ENCODE peak calls at places on chromosomes 4 and X, in seven cellular contexts. C is tibial nerve, O is aorta, I is left lung, N is GM23338, S is lower lobe of right lung, Y is psoas muscle. F is an unnamed sample. For H3K36me3 and H3K4me1, the result is how much of the 10 kb centered on the place peaks cover.

GRCh38 chr4:23476514-23477090 is 413.2 kb downstream of the PPARGC1A start:
- DNase-seq in C (no peak), O (no peak), I (no peak), N (no peak), S (no peak), Y (no peak), F (no peak)

GRCh38 chr4:78079701-78080430 is 22.7 kb downstream of the FRAS1 start:
- DNase-seq in C (no peak), O (no peak), I (no peak), N (no peak), S (no peak), Y (no peak), F (no peak)

GRCh38 chr4:101730291-101731117 is 60.0 kb upstream of the BANK1 start:
- DNase-seq in C (peak), O (peak), I (peak), N (peak), S (peak), Y (peak), F (peak)

GRCh38 chr4:156290811-156291210 is 337.1 kb upstream of the CTSO start:
- DNase-seq in C (no peak), O (no peak), I (no peak), N (no peak), S (no peak), Y (no peak), F (no peak)

GRCh38 chr4:173457893-173458292 is 59.0 kb upstream of the SCRG1 start:
- DNase-seq in C (no peak), O (no peak), I (no peak), N (no peak), S (no peak), Y (no peak), F (no peak)

GRCh38 chr4:177681902-177682301 is 239.7 kb upstream of the AGA start:
- DNase-seq in C (no peak), O (no peak), I (no peak), N (no peak), S (no peak), Y (no peak), F (no peak)

GRCh38 chr4:180563977-180564376 is 1679.2 kb upstream of the TENM3 start:
- DNase-seq in C (no peak), O (no peak), I (no peak), N (no peak), S (no peak), Y (no peak), F (no peak)

GRCh38 chrX:47091149-47091775 is 13.0 kb downstream of the RGN start:
- DNase-seq in C (no peak), O (no peak), I (no peak), N (peak), S (no peak), Y (no peak), F (no peak)

GRCh38 chrX:68443155-68443868 is 10.0 kb upstream of the OPHN1 start:
- DNase-seq in C (no peak), O (no peak), I (no peak), N (no peak), S (peak), Y (no peak), F (no peak)

GRCh38 chr4:150451883-150452282 is 130.1 kb upstream of the MAB21L2 start:
- DNase-seq in C (no peak), O (no peak), I (no peak), N (no peak), S (no peak), Y (no peak), F (no peak)

GRCh38 chr4:89067407-89067806 is 10.4 kb upstream of the FAM13A start:
- DNase-seq in C (no peak), O (no peak), I (no peak), N (no peak), S (no peak), Y (no peak), F (no peak)

GRCh38 chr4:185298728-185299394 is 89.5 kb downstream of the SNX25 start:
- DNase-seq in C (no peak), O (no peak), I (no peak), N (no peak), S (no peak), Y (no peak), F (no peak)

GRCh38 chr4:14234330-14234729 is 606.8 kb upstream of the BOD1L1 start:
- DNase-seq in C (no peak), O (no peak), I (no peak), N (no peak), S (no peak), Y (no peak), F (no peak)

GRCh38 chrX:108033890-108034289 is 11.0 kb upstream of the VSIG1 start:
- DNase-seq in C (no peak), O (no peak), I (no peak), N (no peak), S (no peak), Y (no peak), F (no peak)

GRCh38 chr4:45803994-45804393 is 319.9 kb downstream of the GABRG1 start:
- DNase-seq in C (no peak), O (no peak), I (no peak), N (no peak), S (no peak), Y (no peak), F (no peak)

GRCh38 chr4:85761803-85762202 is 286.9 kb downstream of the ARHGAP24 start:
- DNase-seq in C (peak), O (peak), I (no peak), N (no peak), S (peak), Y (peak), F (no peak)

GRCh38 chrX:134144231-134144630 is 92.8 kb upstream of the CCDC160 start:
- DNase-seq in C (no peak), O (no peak), I (no peak), N (peak), S (no peak), Y (no peak), F (no peak)

GRCh38 chr4:663438-664428 is 10.3 kb downstream of the ATP5ME start:
- DNase-seq in C (no peak), O (peak), I (peak), N (peak), S (peak), Y (peak), F (no peak)

GRCh38 chrX:7108995-7109634 is 38.4 kb upstream of the STS start:
- DNase-seq in C (no peak), O (no peak), I (no peak), N (no peak), S (no peak), Y (no peak), F (no peak)

GRCh38 chrX:153064061-153064460 is 7.8 kb downstream of the PNMA3 start:
- DNase-seq in C (no peak), O (no peak), I (no peak), N (peak), S (no peak), Y (no peak), F (no peak)

GRCh38 chr4:139761461-139761860 is 95.8 kb downstream of the MGST2 start:
- DNase-seq in C (no peak), O (no peak), I (no peak), N (peak), S (no peak), Y (no peak), F (no peak)

GRCh38 chr4:175062183-175062592 is 144.0 kb downstream of the ADAM29 start:
- DNase-seq in C (no peak), O (no peak), I (peak), N (no peak), S (no peak), Y (no peak), F (no peak)

GRCh38 chrX:40281341-40282005 is 183.7 kb upstream of the BCOR start:
- DNase-seq in C (no peak), O (no peak), I (no peak), N (no peak), S (no peak), Y (no peak), F (no peak)

GRCh38 chrX:29466441-29466840 is 748.9 kb upstream of the MAGEB2 start:
- DNase-seq in C (no peak), O (no peak), I (no peak), N (no peak), S (no peak), Y (no peak), F (no peak)

GRCh38 chr4:8038702-8039251 is 99.1 kb upstream of the AFAP1 start:
- DNase-seq in C (no peak), O (no peak), I (no peak), N (no peak), S (no peak), Y (no peak), F (no peak)

GRCh38 chr4:147461161-147461560 is 19.7 kb upstream of the EDNRA start:
- DNase-seq in C (no peak), O (no peak), I (no peak), N (no peak), S (no peak), Y (no peak), F (no peak)

GRCh38 chr4:62053974-62054373 is 853.8 kb downstream of the ADGRL3 start:
- DNase-seq in C (no peak), O (no peak), I (no peak), N (no peak), S (no peak), Y (no peak), F (no peak)

GRCh38 chr4:10664408-10664807 is 20.2 kb downstream of the CLNK start:
- DNase-seq in C (peak), O (peak), I (no peak), N (no peak), S (no peak), Y (no peak), F (peak)

GRCh38 chr4:76430519-76431388 is 4.3 kb upstream of the SHROOM3 start:
- DNase-seq in C (peak), O (no peak), I (no peak), N (peak), S (no peak), Y (no peak), F (no peak)

GRCh38 chr4:53436251-53436650 is 58.8 kb downstream of the FIP1L1 start:
- DNase-seq in C (no peak), O (no peak), I (no peak), N (no peak), S (no peak), Y (no peak), F (no peak)
- H3K36me3 ChIP-seq in C (under half), O (under half), I (under half), N (under half), S (under half), Y (under half), F (under half)

GRCh38 chr4:2289955-2290333 is 28.0 kb upstream of the MXD4 start:
- DNase-seq in C (no peak), O (no peak), I (peak), N (no peak), S (no peak), Y (no peak), F (no peak)
- H3K4me1 ChIP-seq in C (under half), O (under half), I (under half), N (under half), S (under half), Y (under half), F (under half)

GRCh38 chr4:25892796-25893195 is 21.2 kb upstream of the SMIM20 start:
- DNase-seq in C (no peak), O (no peak), I (no peak), N (no peak), S (no peak), Y (no peak), F (no peak)
- H3K27ac ChIP-seq in C (no peak), O (no peak), I (no peak), N (no peak), S (no peak), Y (no peak), F (no peak)

GRCh38 chr4:6876440-6876839 is 33.2 kb upstream of the TBC1D14 start:
- DNase-seq in C (no peak), O (no peak), I (no peak), N (no peak), S (no peak), Y (no peak), F (no peak)
- H3K36me3 ChIP-seq in C (under half), O (under half), I (under half), N (under half), S (half or more), Y (under half), F (half or more)

DNA sequence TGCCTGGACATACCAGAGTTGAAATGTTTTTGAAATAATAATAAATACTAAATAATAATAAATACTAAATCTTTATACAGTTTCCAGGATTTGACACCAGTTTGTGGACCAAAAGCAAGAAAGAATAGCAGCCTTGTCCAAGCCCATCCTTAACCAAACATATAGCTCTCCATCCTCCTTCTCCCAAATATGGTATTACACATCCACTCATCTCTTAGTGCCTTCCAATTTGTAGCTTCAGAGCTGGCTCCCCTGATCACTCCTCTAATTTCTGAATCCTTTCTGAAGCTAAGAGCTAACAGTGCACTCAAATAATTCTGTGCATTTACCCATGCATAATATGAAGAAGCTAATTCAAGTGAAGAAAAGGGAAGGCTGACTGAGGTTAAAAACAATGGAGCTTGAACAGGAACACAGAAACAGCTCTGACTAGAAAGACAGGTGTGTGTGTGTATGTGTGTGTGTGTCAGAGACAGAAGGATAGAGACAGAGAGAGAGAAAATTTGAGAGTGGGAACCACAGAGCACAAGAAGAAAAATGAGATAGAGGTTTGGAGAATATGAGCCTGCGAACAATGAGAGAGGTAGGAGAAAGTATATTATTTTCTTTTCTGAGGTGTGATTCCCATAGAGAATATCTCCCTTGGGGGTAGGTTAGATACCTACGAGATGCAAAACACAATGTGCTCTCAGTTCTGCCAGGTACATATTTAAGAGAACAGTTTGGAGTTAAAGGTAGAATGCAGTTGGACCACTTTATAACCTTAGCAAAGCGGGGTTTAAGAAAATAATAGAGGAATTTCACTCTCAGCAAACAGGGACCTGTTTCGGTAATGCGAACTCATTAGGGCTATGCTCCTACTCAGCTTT is 123.5 kb downstream of the CAMK2D start:
- DNase-seq in C (no peak), O (no peak), I (no peak), N (no peak), S (no peak), Y (no peak), F (no peak)
- H3K4me1 ChIP-seq in C (under half), O (under half), I (under half), N (under half), S (half or more), Y (under half), F (half or more)